ENCODE peak calls at places on chromosomes 16 and 17, in nine cellular contexts. Z is adipocyte; J is Calu3; I is renal cortical epithelial cell; B is HuH-7; Q is occipital lobe; H is endothelial cell; U is iris pigment epithelial cell; C is stimulated activated naive CD8-positive, alpha-beta T cell treated with anti-CD3 and anti-CD28 coated beads, Interleukin-15, Interleukin-2, amounts not matched to agents 100 U/mL and 50 U/mL, for 24 hours. O is an unnamed sample.

GRCh38 chr17:41013606-41014005 is 4.7 kb upstream of the KRTAP3-1 start:
- DNase-seq in Z (peak), J (no peak), I (no peak), B (no peak), Q (no peak), H (no peak), U (peak), C (no peak), O (no peak)

GRCh38 chr16:17603614-17604013 is 132.9 kb upstream of the XYLT1 start:
- DNase-seq in Z (no peak), J (no peak), I (no peak), B (no peak), Q (no peak), H (no peak), U (no peak), C (no peak), O (no peak)

GRCh38 chr17:71535311-71535710 is 585.5 kb upstream of the SOX9 start:
- DNase-seq in Z (no peak), J (no peak), I (no peak), B (no peak), Q (no peak), H (no peak), U (no peak), C (no peak), O (no peak)

GRCh38 chr16:57889960-57890751 is 80.8 kb downstream of the CNGB1 start:
- DNase-seq in Z (peak), J (no peak), I (peak), B (peak), Q (no peak), H (no peak), U (peak), C (no peak), O (no peak)

GRCh38 chr17:50308666-50309065 is 34.4 kb downstream of the TMEM92 start:
- DNase-seq in Z (no peak), J (no peak), I (no peak), B (no peak), Q (no peak), H (no peak), U (no peak), C (no peak), O (no peak)

GRCh38 chr16:5776876-5777275 is 679.3 kb upstream of the EEF2KMT start:
- DNase-seq in Z (no peak), J (no peak), I (peak), B (no peak), Q (no peak), H (no peak), U (no peak), C (no peak), O (no peak)

GRCh38 chr17:48791128-48792032 is 25.6 kb downstream of the TTLL6 start:
- DNase-seq in Z (peak), J (peak), I (peak), B (peak), Q (no peak), H (peak), U (peak), C (peak), O (peak)

GRCh38 chr16:87074635-87075318 is 242.4 kb downstream of the C16orf95 start:
- DNase-seq in Z (no peak), J (no peak), I (no peak), B (no peak), Q (no peak), H (no peak), U (no peak), C (no peak), O (peak)

GRCh38 chr17:20313306-20313705 is 154.0 kb downstream of the LGALS9B start:
- DNase-seq in Z (no peak), J (no peak), I (no peak), B (no peak), Q (peak), H (no peak), U (no peak), C (no peak), O (no peak)

GRCh38 chr16:30870904-30871303 is 23.0 kb downstream of the BCL7C start:
- DNase-seq in Z (no peak), J (no peak), I (no peak), B (no peak), Q (no peak), H (no peak), U (no peak), C (no peak), O (no peak)

GRCh38 chr16:31505483-31505882 is 2.7 kb downstream of the RUSF1 start:
- DNase-seq in Z (no peak), J (no peak), I (no peak), B (no peak), Q (no peak), H (no peak), U (no peak), C (no peak), O (no peak)

GRCh38 chr16:83609178-83609577 is 198.6 kb upstream of the HSBP1 start:
- DNase-seq in Z (no peak), J (no peak), I (no peak), B (no peak), Q (no peak), H (no peak), U (no peak), C (no peak), O (no peak)

GRCh38 chr16:70331588-70332358 is 14.9 kb upstream of the DDX19A start:
- DNase-seq in Z (peak), J (peak), I (no peak), B (no peak), Q (peak), H (peak), U (peak), C (peak), O (no peak)

GRCh38 chr16:25161753-25162152 is 50.2 kb downstream of the LCMT1 start:
- DNase-seq in Z (no peak), J (no peak), I (no peak), B (no peak), Q (no peak), H (no peak), U (no peak), C (no peak), O (no peak)

O was measured in GM20000.